ENCODE peak calls at places on chromosome 17, in ten cellular contexts. F, M, W, K, Y, T, P, A, S and Q are unnamed samples.

GRCh38 chr17:51057534-51057933 is 63.1 kb downstream of the SPAG9 start:
- DNase-seq in Y (no peak), F (no peak), M (no peak), T (no peak), S (no peak), K (no peak), P (no peak), W (no peak), A (no peak), Q (no peak)

GRCh38 chr17:46881015-46881414 is 29.6 kb downstream of the WNT9B start:
- DNase-seq in T (no peak), M (no peak), K (no peak), A (no peak), S (no peak), W (no peak), Y (no peak), P (no peak), F (no peak), Q (no peak)

GRCh38 chr17:40555296-40556190 is 9.7 kb downstream of the CCR7 start:
- DNase-seq in F (no peak), P (no peak), W (no peak), S (no peak), T (no peak), M (no peak), A (no peak), Y (peak), K (no peak), Q (no peak)

GRCh38 chr17:67215991-67216421 is 29.0 kb downstream of the HELZ start:
- DNase-seq in Y (no peak), F (no peak), T (no peak), W (no peak), S (no peak), A (no peak), P (no peak), K (no peak), M (no peak), Q (no peak)

GRCh38 chr17:35254107-35254802 is 11.4 kb downstream of the SLFN5 start:
- DNase-seq in S (no peak), P (peak), A (peak), K (peak), M (no peak), W (no peak), F (peak), T (peak), Y (peak), Q (peak)

GRCh38 chr17:74379495-74380085 is 12.3 kb downstream of the GPR142 start:
- DNase-seq in Y (peak), M (peak), T (peak), W (peak), S (peak), F (peak), A (peak), K (peak), P (peak), Q (peak)

GRCh38 chr17:68296217-68297140 is 5.2 kb downstream of the ARSG start:
- DNase-seq in W (no peak), F (no peak), M (no peak), A (no peak), T (no peak), S (peak), K (no peak), P (peak), Y (no peak), Q (no peak)

GRCh38 chr17:35344262-35344661 is 29.2 kb downstream of the SLFN11 start:
- DNase-seq in Y (no peak), F (no peak), K (no peak), T (no peak), A (no peak), W (no peak), S (no peak), M (no peak), P (no peak), Q (no peak)

GRCh38 chr17:64236827-64237403 is 26.1 kb downstream of the TEX2 start:
- DNase-seq in T (no peak), A (no peak), W (no peak), P (no peak), M (no peak), S (no peak), Y (no peak), K (peak), F (no peak), Q (no peak)

GRCh38 chr17:76491271-76492184 is 9.7 kb downstream of the RHBDF2 start:
- DNase-seq in W (no peak), M (no peak), K (no peak), T (no peak), S (peak), Y (no peak), F (no peak), P (no peak), A (no peak), Q (no peak)

GRCh38 chr17:50221500-50222480 is 20.4 kb upstream of the COL1A1 start:
- DNase-seq in K (no peak), T (peak), A (peak), F (peak), P (peak), M (no peak), S (no peak), W (no peak), Y (peak), Q (peak)

GRCh38 chr17:61480414-61480807 is 28.2 kb downstream of the TBX4 start:
- DNase-seq in K (no peak), A (no peak), T (no peak), Y (no peak), S (no peak), M (no peak), F (no peak), P (no peak), W (no peak), Q (no peak)

GRCh38 chr17:82985973-82986372 is 93.4 kb upstream of the METRNL start:
- DNase-seq in F (peak), K (peak), Y (peak), T (no peak), S (peak), W (no peak), A (peak), P (peak), M (peak), Q (peak)

GRCh38 chr17:694239-694638 is 20.4 kb downstream of the VPS53 start:
- DNase-seq in A (peak), W (no peak), S (no peak), T (peak), M (no peak), F (peak), P (peak), Y (no peak), K (peak), Q (peak)

GRCh38 chr17:80621335-80622169 is 76.9 kb downstream of the RPTOR start:
- DNase-seq in T (no peak), M (no peak), W (no peak), K (no peak), A (no peak), P (no peak), S (no peak), F (no peak), Y (no peak), Q (no peak)

GRCh38 chr17:61235821-61236197 is 163.8 kb upstream of the TBX2 start:
- DNase-seq in A (peak), F (peak), Y (no peak), M (no peak), K (peak), P (no peak), W (no peak), T (peak), S (no peak), Q (peak)

GRCh38 chr17:39739885-39740356 is 2.2 kb downstream of the GRB7 start:
- DNase-seq in W (no peak), Y (no peak), F (no peak), T (no peak), M (no peak), P (no peak), K (peak), A (no peak), S (no peak), Q (no peak)

GRCh38 chr17:5584383-5584951 is at the start of gene NLRP1:
- DNase-seq in Y (peak), M (peak), T (peak), A (peak), P (peak), F (peak), K (peak), S (peak), W (no peak), Q (peak)

GRCh38 chr17:73194514-73195222 is 1.8 kb downstream of the COG1 start:
- DNase-seq in Y (no peak), P (no peak), A (peak), M (no peak), T (peak), W (no peak), F (peak), K (no peak), S (no peak), Q (peak)

GRCh38 chr17:46192211-46192483 is 1.1 kb downstream of the KANSL1 start:
- DNase-seq in F (no peak), Y (no peak), T (no peak), A (no peak), S (no peak), P (no peak), K (no peak), W (no peak), M (no peak), Q (no peak)

GRCh38 chr17:17635126-17635525 is 43.6 kb upstream of the PEMT start:
- DNase-seq in F (no peak), T (peak), W (no peak), K (no peak), P (peak), S (no peak), Y (no peak), M (no peak), A (no peak), Q (peak)

GRCh38 chr17:4934173-4934979 is 2.3 kb downstream of the GP1BA start:
- DNase-seq in S (no peak), A (peak), P (no peak), M (no peak), Y (peak), W (no peak), K (peak), F (peak), T (peak), Q (peak)

GRCh38 chr17:7883781-7884386 is 4.7 kb upstream of the CHD3 start:
- DNase-seq in A (peak), T (peak), F (peak), K (peak), M (peak), Y (no peak), P (no peak), W (no peak), S (peak), Q (peak)

GRCh38 chr17:54903375-54903774 is 2.7 kb downstream of the TOM1L1 start:
- DNase-seq in P (no peak), T (no peak), M (no peak), A (no peak), F (no peak), Y (no peak), W (no peak), S (no peak), K (peak), Q (peak)

GRCh38 chr17:57309479-57309878 is 53.2 kb downstream of the MSI2 start:
- DNase-seq in P (no peak), T (no peak), Y (no peak), S (no peak), F (no peak), M (no peak), K (no peak), W (no peak), A (no peak), Q (no peak)

GRCh38 chr17:58265266-58265665 is 15.5 kb downstream of the MPO start:
- DNase-seq in K (no peak), W (no peak), Y (no peak), T (no peak), F (no peak), P (no peak), M (no peak), A (no peak), S (no peak), Q (no peak)

GRCh38 chr17:2551493-2551892 is 39.8 kb upstream of the METTL16 start:
- DNase-seq in F (no peak), K (peak), W (no peak), A (no peak), Y (no peak), T (no peak), P (no peak), S (no peak), M (no peak), Q (no peak)

GRCh38 chr17:2227025-2227699 is 76.4 kb downstream of the SMG6 start:
- DNase-seq in S (no peak), K (no peak), T (peak), W (no peak), P (no peak), Y (no peak), M (no peak), F (no peak), A (no peak), Q (no peak)

GRCh38 chr17:38421871-38422819 is 6.1 kb upstream of the ARHGAP23 start:
- DNase-seq in S (no peak), Y (no peak), F (no peak), M (no peak), P (no peak), A (no peak), K (no peak), W (no peak), T (no peak), Q (no peak)

GRCh38 chr17:17494499-17495447 is 1.4 kb downstream of the RASD1 start:
- DNase-seq in A (peak), Y (no peak), W (no peak), M (peak), P (no peak), F (peak), S (peak), K (peak), T (peak), Q (peak)

GRCh38 chr17:65346166-65346565 is 209.0 kb downstream of the RGS9 start:
- DNase-seq in P (peak), M (no peak), K (no peak), S (no peak), F (no peak), Y (peak), A (no peak), T (peak), W (no peak), Q (no peak)

GRCh38 chr17:9802294-9802693 is 10.9 kb upstream of the DHRS7C start:
- DNase-seq in S (no peak), M (no peak), P (peak), K (no peak), W (no peak), A (no peak), F (no peak), Y (no peak), T (peak), Q (peak)

GRCh38 chr17:35372846-35373531 is 432 bp downstream of the SLFN11 start:
- DNase-seq in K (peak), P (peak), Y (no peak), F (no peak), S (peak), W (no peak), M (peak), T (peak), A (no peak), Q (peak)